ENCODE peak calls at places on chromosome 19, in four cellular contexts. J is HCT116; E is stimulated activated CD4-positive, alpha-beta T cell treated with anti-CD3 and anti-CD28 coated beads, Interleukin-2, amount 100 ng/mL, for 48 hours; N is GM23338. L is an unnamed sample.

GRCh38 chr19:47729468-47729798 is 15.9 kb upstream of the NOP53 start:
- DNase-seq in J (peak; percentile 79), E (no peak), N (peak; percentile 66), L (no peak)

GRCh38 chr19:10686661-10687517 is 14.3 kb upstream of the QTRT1 start:
- DNase-seq in J (no peak), E (no peak), N (no peak), L (no peak)

GRCh38 chr19:43148233-43148632 is 38.1 kb downstream of the PSG5 start:
- DNase-seq in J (no peak), N (no peak), E (no peak), L (no peak)

GRCh38 chr19:40190891-40191835 is at the start of gene MAP3K10:
- DNase-seq in J (no peak), E (peak; percentile 66), N (peak; percentile 75), L (peak; percentile 20)

GRCh38 chr19:48757741-48758144 is 2.4 kb downstream of the FGF21 start:
- DNase-seq in J (no peak), N (no peak), E (no peak), L (no peak)

GRCh38 chr19:22784051-22784450 is at the start of gene ZNF99:
- DNase-seq in N (no peak), E (no peak), J (no peak), L (peak; percentile 69)

GRCh38 chr19:33290956-33291622 is 11.2 kb downstream of the CEBPA start:
- DNase-seq in J (no peak), E (no peak), N (no peak), L (no peak)

GRCh38 chr19:35937345-35938281 is 1.4 kb downstream of the LRFN3 start:
- DNase-seq in N (no peak), E (no peak), J (no peak), L (no peak)

GRCh38 chr19:49224856-49225255 is 67.3 kb downstream of the TRPM4 start:
- DNase-seq in E (no peak), N (peak; percentile 91), J (peak; percentile 61), L (no peak)

GRCh38 chr19:42831221-42832019 is 48.1 kb downstream of the PSG1 start:
- DNase-seq in E (no peak), J (peak; percentile 28), N (no peak), L (no peak)

GRCh38 chr19:19900124-19900523 is 622 bp upstream of the ZNF93 start:
- DNase-seq in E (no peak), J (no peak), N (peak; percentile 33), L (no peak)

GRCh38 chr19:13396256-13397080 is 109.8 kb downstream of the CACNA1A start:
- DNase-seq in J (peak; percentile 72), N (peak; percentile 97), E (no peak), L (no peak)

GRCh38 chr19:55319786-55320185 is 5.4 kb downstream of the TMEM150B start:
- DNase-seq in E (no peak), N (peak; percentile 97), J (no peak), L (no peak)

GRCh38 chr19:55336101-55336500 is 3.6 kb upstream of the KMT5C start:
- DNase-seq in J (no peak), N (no peak), E (no peak), L (no peak)

GRCh38 chr19:55210120-55210493 is 806 bp upstream of the PTPRH start:
- DNase-seq in N (no peak), E (no peak), J (peak; percentile 88), L (no peak)

GRCh38 chr19:7924651-7925170 is 1.2 kb downstream of the CTXN1 start:
- DNase-seq in E (no peak), N (peak; percentile 58), J (no peak), L (no peak)

GRCh38 chr19:45455707-45456499 is 11.9 kb upstream of the FOSB start:
- DNase-seq in N (peak; percentile 91), E (peak; percentile 39), J (peak; percentile 95), L (no peak)

GRCh38 chr19:7393459-7393858 is 44.7 kb downstream of the ARHGEF18 start:
- DNase-seq in E (no peak), N (no peak), J (no peak), L (no peak)

GRCh38 chr19:43883864-43884263 is 51.2 kb downstream of the ZNF45 start:
- DNase-seq in N (no peak), E (no peak), J (no peak), L (no peak)

GRCh38 chr19:2775556-2776430 is 7.3 kb downstream of the SGTA start:
- DNase-seq in N (no peak), J (no peak), E (peak; percentile 68), L (peak; percentile 30)

GRCh38 chr19:50410109-50410508 is 8.6 kb upstream of the SPIB start:
- DNase-seq in E (no peak), N (no peak), J (no peak), L (no peak)

GRCh38 chr19:17394891-17395415 is 957 bp upstream of the CCDC194 start:
- DNase-seq in E (peak; percentile 81), J (peak; percentile 71), N (peak; percentile 97), L (peak; percentile 14)

GRCh38 chr19:13781547-13781946 is 7.3 kb downstream of the C19orf53 start:
- DNase-seq in N (peak; percentile 91), J (peak; percentile 54), E (no peak), L (no peak)

GRCh38 chr19:1634242-1634937 is 18.0 kb downstream of the TCF3 start:
- DNase-seq in J (no peak), N (no peak), E (no peak), L (no peak)

GRCh38 chr19:46979103-46979769 is 40.4 kb upstream of the NPAS1 start:
- DNase-seq in E (no peak), J (no peak), N (no peak), L (no peak)

GRCh38 chr19:29549105-29550070 is 23.6 kb downstream of the VSTM2B start:
- DNase-seq in N (no peak), J (no peak), E (no peak), L (no peak)

L was measured in anterior cingulate cortex.